ENCODE peak calls at places on chromosomes 11 and 22, in seven cellular contexts. One of them, this sample, is unnamed.
A peak's percentile ranks its signal among the peaks of the same experiment; 100 is the strongest.

GRCh38 chr11:95067828-95068244 is 1.1 kb downstream of the SRSF8 start:
- ATAC-seq in Panc1: peak; percentile 3
- ATAC-seq in upper lobe of left lung: peak; percentile 4
- ATAC-seq in K562: peak; percentile 39
- ATAC-seq in GM12878: peak; percentile 2
- ATAC-seq in HCT116: peak; percentile 4
- ATAC-seq in HepG2: peak; percentile 2
- ATAC-seq in this sample: no peak

GRCh38 chr11:15638386-15638787 is 523.7 kb downstream of the INSC start:
- ATAC-seq in Panc1: no peak
- ATAC-seq in K562: no peak
- ATAC-seq in GM12878: no peak
- ATAC-seq in HepG2: no peak
- ATAC-seq in upper lobe of left lung: peak; percentile 82
- ATAC-seq in HCT116: no peak
- ATAC-seq in this sample: peak; percentile 65

GRCh38 chr11:70087446-70088167 is 9.5 kb downstream of the ANO1 start:
- ATAC-seq in HepG2: peak; percentile 26
- ATAC-seq in HCT116: peak; percentile 61
- ATAC-seq in Panc1: peak; percentile 36
- ATAC-seq in GM12878: no peak
- ATAC-seq in upper lobe of left lung: no peak
- ATAC-seq in K562: peak; percentile 75
- ATAC-seq in this sample: no peak

GRCh38 chr11:78935408-78936101 is 360.9 kb upstream of the NARS2 start:
- ATAC-seq in Panc1: no peak
- ATAC-seq in upper lobe of left lung: peak; percentile 70
- ATAC-seq in GM12878: no peak
- ATAC-seq in K562: no peak
- ATAC-seq in HepG2: no peak
- ATAC-seq in HCT116: no peak
- ATAC-seq in this sample: no peak

GRCh38 chr11:111327908-111328624 is 29.7 kb downstream of the POU2AF3 start:
- ATAC-seq in Panc1: peak; percentile 47
- ATAC-seq in K562: no peak
- ATAC-seq in HepG2: no peak
- ATAC-seq in GM12878: no peak
- ATAC-seq in upper lobe of left lung: peak; percentile 45
- ATAC-seq in HCT116: no peak
- ATAC-seq in this sample: no peak

GRCh38 chr11:60170566-60170965 is 12.3 kb downstream of the MS4A6A start:
- ATAC-seq in HepG2: no peak
- ATAC-seq in GM12878: no peak
- ATAC-seq in upper lobe of left lung: peak; percentile 28
- ATAC-seq in Panc1: no peak
- ATAC-seq in K562: no peak
- ATAC-seq in HCT116: no peak
- ATAC-seq in this sample: no peak

GRCh38 chr22:19175602-19176174 is 2.8 kb downstream of the SLC25A1 start:
- ATAC-seq in K562: no peak
- ATAC-seq in GM12878: no peak
- ATAC-seq in upper lobe of left lung: no peak
- ATAC-seq in HCT116: no peak
- ATAC-seq in HepG2: no peak
- ATAC-seq in Panc1: no peak
- ATAC-seq in this sample: no peak

GRCh38 chr11:110818032-110818687 is 105.9 kb upstream of the ARHGAP20 start:
- ATAC-seq in GM12878: no peak
- ATAC-seq in Panc1: no peak
- ATAC-seq in K562: no peak
- ATAC-seq in HCT116: no peak
- ATAC-seq in HepG2: no peak
- ATAC-seq in upper lobe of left lung: no peak
- ATAC-seq in this sample: no peak

GRCh38 chr22:32395107-32395506 is 16.9 kb downstream of the RTCB start:
- ATAC-seq in K562: no peak
- ATAC-seq in HepG2: no peak
- ATAC-seq in GM12878: no peak
- ATAC-seq in upper lobe of left lung: no peak
- ATAC-seq in HCT116: no peak
- ATAC-seq in Panc1: no peak
- ATAC-seq in this sample: no peak

GRCh38 chr11:67538306-67538705 is 15.1 kb upstream of the CABP2 start:
- ATAC-seq in HCT116: no peak
- ATAC-seq in GM12878: no peak
- ATAC-seq in Panc1: no peak
- ATAC-seq in HepG2: no peak
- ATAC-seq in upper lobe of left lung: no peak
- ATAC-seq in K562: no peak
- ATAC-seq in this sample: no peak

GRCh38 chr11:119625206-119625988 is 103.6 kb downstream of the NECTIN1 start:
- ATAC-seq in upper lobe of left lung: peak; percentile 43
- ATAC-seq in HCT116: no peak
- ATAC-seq in GM12878: no peak
- ATAC-seq in K562: no peak
- ATAC-seq in Panc1: peak; percentile 6
- ATAC-seq in HepG2: no peak
- ATAC-seq in this sample: no peak

GRCh38 chr11:126969865-126970479 is 30.6 kb downstream of the KIRREL3 start:
- ATAC-seq in HepG2: peak; percentile 87
- ATAC-seq in K562: peak; percentile 86
- ATAC-seq in GM12878: peak; percentile 70
- ATAC-seq in HCT116: no peak
- ATAC-seq in upper lobe of left lung: peak; percentile 79
- ATAC-seq in Panc1: peak; percentile 73
- ATAC-seq in this sample: no peak

GRCh38 chr11:5196067-5196466 is 4.4 kb downstream of the OR51V1 start:
- ATAC-seq in HCT116: peak; percentile 80
- ATAC-seq in K562: peak; percentile 98
- ATAC-seq in GM12878: no peak
- ATAC-seq in upper lobe of left lung: no peak
- ATAC-seq in Panc1: no peak
- ATAC-seq in HepG2: no peak
- ATAC-seq in this sample: no peak

GRCh38 chr11:134516529-134516928 is 104.5 kb upstream of the B3GAT1 start:
- ATAC-seq in HCT116: no peak
- ATAC-seq in HepG2: no peak
- ATAC-seq in K562: no peak
- ATAC-seq in upper lobe of left lung: no peak
- ATAC-seq in GM12878: no peak
- ATAC-seq in Panc1: no peak
- ATAC-seq in this sample: no peak

GRCh38 chr11:128420943-128421342 is 166.4 kb downstream of the ETS1 start:
- ATAC-seq in Panc1: no peak
- ATAC-seq in K562: no peak
- ATAC-seq in HepG2: no peak
- ATAC-seq in upper lobe of left lung: no peak
- ATAC-seq in HCT116: no peak
- ATAC-seq in GM12878: no peak
- ATAC-seq in this sample: no peak

GRCh38 chr11:71500601-71501021 is 26.5 kb upstream of the KRTAP5-7 start:
- ATAC-seq in upper lobe of left lung: no peak
- ATAC-seq in K562: no peak
- ATAC-seq in GM12878: no peak
- ATAC-seq in HCT116: peak; percentile 85
- ATAC-seq in HepG2: no peak
- ATAC-seq in Panc1: no peak
- ATAC-seq in this sample: no peak

GRCh38 chr11:104700609-104701008 is 197.7 kb downstream of the CASP12 start:
- ATAC-seq in HepG2: no peak
- ATAC-seq in Panc1: no peak
- ATAC-seq in upper lobe of left lung: peak; percentile 61
- ATAC-seq in GM12878: no peak
- ATAC-seq in HCT116: no peak
- ATAC-seq in K562: no peak
- ATAC-seq in this sample: no peak

GRCh38 chr11:34303028-34303427 is 54.8 kb downstream of the ABTB2 start:
- ATAC-seq in Panc1: peak; percentile 16
- ATAC-seq in HCT116: peak; percentile 53
- ATAC-seq in HepG2: no peak
- ATAC-seq in K562: no peak
- ATAC-seq in upper lobe of left lung: no peak
- ATAC-seq in GM12878: peak; percentile 55
- ATAC-seq in this sample: no peak

GRCh38 chr11:96299155-96299883 is 43.7 kb downstream of the MAML2 start:
- ATAC-seq in HCT116: no peak
- ATAC-seq in Panc1: peak; percentile 51
- ATAC-seq in K562: no peak
- ATAC-seq in HepG2: no peak
- ATAC-seq in GM12878: peak; percentile 62
- ATAC-seq in upper lobe of left lung: peak; percentile 68
- ATAC-seq in this sample: peak; percentile 53

GRCh38 chr22:46612341-46612903 is 7.8 kb upstream of the GRAMD4 start:
- ATAC-seq in HepG2: peak; percentile 43
- ATAC-seq in upper lobe of left lung: peak; percentile 25
- ATAC-seq in Panc1: no peak
- ATAC-seq in HCT116: no peak
- ATAC-seq in K562: peak; percentile 37
- ATAC-seq in GM12878: peak; percentile 3
- ATAC-seq in this sample: peak; percentile 13

GRCh38 chr11:93541884-93542752 is 1.1 kb downstream of the SMCO4 start:
- ATAC-seq in K562: peak; percentile 70
- ATAC-seq in HCT116: peak; percentile 54
- ATAC-seq in upper lobe of left lung: peak; percentile 75
- ATAC-seq in GM12878: peak; percentile 83
- ATAC-seq in Panc1: peak; percentile 69
- ATAC-seq in HepG2: peak; percentile 69
- ATAC-seq in this sample: peak; percentile 55

GRCh38 chr11:114183041-114183511 is 113.1 kb upstream of the NNMT start:
- ATAC-seq in GM12878: no peak
- ATAC-seq in K562: peak; percentile 46
- ATAC-seq in upper lobe of left lung: no peak
- ATAC-seq in HCT116: no peak
- ATAC-seq in HepG2: no peak
- ATAC-seq in Panc1: no peak
- ATAC-seq in this sample: no peak
- TF ChIP-seq POLR2AphosphoS5 in GM12878: no peak
- TF ChIP-seq POLR2AphosphoS5 in K562: no peak
- TF ChIP-seq POLR2AphosphoS5 in upper lobe of left lung: peak; percentile 59
- TF ChIP-seq POLR2AphosphoS5 in HCT116: no peak
- TF ChIP-seq POLR2AphosphoS5 in HepG2: no peak
- TF ChIP-seq POLR2AphosphoS5 in Panc1: no peak
- TF ChIP-seq POLR2AphosphoS5 in this sample: no peak

GRCh38 chr11:47527186-47527585 is 25.7 kb downstream of the CELF1 start:
- ATAC-seq in Panc1: no peak
- ATAC-seq in GM12878: no peak
- ATAC-seq in K562: no peak
- ATAC-seq in HCT116: no peak
- ATAC-seq in upper lobe of left lung: no peak
- ATAC-seq in HepG2: no peak
- ATAC-seq in this sample: no peak

GRCh38 chr11:47536925-47537324 is 16.0 kb downstream of the CELF1 start:
- ATAC-seq in HepG2: no peak
- ATAC-seq in HCT116: no peak
- ATAC-seq in upper lobe of left lung: no peak
- ATAC-seq in K562: no peak
- ATAC-seq in GM12878: no peak
- ATAC-seq in Panc1: no peak
- ATAC-seq in this sample: no peak

GRCh38 chr11:47534707-47535251 is 18.2 kb downstream of the CELF1 start:
- ATAC-seq in HCT116: no peak
- ATAC-seq in K562: peak; percentile 22
- ATAC-seq in GM12878: no peak
- ATAC-seq in upper lobe of left lung: no peak
- ATAC-seq in HepG2: no peak
- ATAC-seq in Panc1: no peak
- ATAC-seq in this sample: no peak

GRCh38 chr11:47533690-47534135 is 19.2 kb downstream of the CELF1 start:
- ATAC-seq in HCT116: no peak
- ATAC-seq in K562: no peak
- ATAC-seq in Panc1: no peak
- ATAC-seq in upper lobe of left lung: peak; percentile 39
- ATAC-seq in HepG2: no peak
- ATAC-seq in GM12878: no peak
- ATAC-seq in this sample: peak; percentile 47

GRCh38 chr11:47532597-47533213 is 20.2 kb downstream of the CELF1 start:
- ATAC-seq in upper lobe of left lung: no peak
- ATAC-seq in HCT116: no peak
- ATAC-seq in GM12878: no peak
- ATAC-seq in HepG2: peak; percentile 46
- ATAC-seq in K562: no peak
- ATAC-seq in Panc1: no peak
- ATAC-seq in this sample: no peak
- H3K4me1 ChIP-seq in upper lobe of left lung: peaks cover 35% of the 10 kb centered on the region
- H3K4me1 ChIP-seq in HCT116: no peaks in the 10 kb centered on the region
- H3K4me1 ChIP-seq in GM12878: no peaks in the 10 kb centered on the region
- H3K4me1 ChIP-seq in HepG2: peaks cover 45% of the 10 kb centered on the region
- H3K4me1 ChIP-seq in K562: peaks cover 4% of the 10 kb centered on the region
- H3K4me1 ChIP-seq in Panc1: peaks cover 10% of the 10 kb centered on the region
- H3K4me1 ChIP-seq in this sample: peaks cover 98% of the 10 kb centered on the region

DNA sequence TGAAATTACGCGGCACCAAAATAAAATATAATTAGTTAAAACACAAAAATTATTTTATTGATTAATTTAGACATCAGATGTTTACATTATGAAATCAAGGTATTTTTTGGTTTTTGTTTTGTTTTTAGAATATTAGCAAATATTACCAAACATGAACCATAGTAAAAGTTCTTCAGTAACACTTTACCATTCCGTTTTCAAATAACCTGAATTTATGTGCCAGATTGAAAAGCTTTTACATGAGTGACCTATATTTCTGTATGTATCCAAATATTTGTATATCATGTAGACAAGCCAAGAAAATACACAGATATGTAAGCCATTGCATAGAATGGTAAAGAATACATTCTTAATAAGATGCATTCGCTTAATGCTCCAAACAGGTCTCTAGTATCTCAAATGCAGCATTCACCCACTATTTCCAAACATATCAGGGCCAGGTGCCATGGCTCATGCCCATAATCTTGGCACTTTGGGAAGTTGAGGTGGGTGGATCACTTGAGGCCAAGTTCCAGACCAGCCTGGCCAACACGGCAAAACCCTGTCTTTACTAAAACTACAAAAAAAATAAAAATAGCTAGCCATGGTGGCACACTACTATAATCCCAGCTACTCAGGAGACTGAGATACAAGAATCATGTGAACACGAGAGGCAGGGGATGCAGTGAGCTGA is 102.4 kb upstream of the SERPIND1 start:
- ATAC-seq in upper lobe of left lung: no peak
- ATAC-seq in Panc1: no peak
- ATAC-seq in GM12878: no peak
- ATAC-seq in HCT116: no peak
- ATAC-seq in HepG2: no peak
- ATAC-seq in K562: peak; percentile 55
- ATAC-seq in this sample: no peak
- TF ChIP-seq CTCF in upper lobe of left lung: no peak
- TF ChIP-seq CTCF in Panc1: no peak
- TF ChIP-seq CTCF in GM12878: no peak
- TF ChIP-seq CTCF in HCT116: no peak
- TF ChIP-seq CTCF in HepG2: no peak
- TF ChIP-seq CTCF in K562: no peak
- TF ChIP-seq CTCF in this sample: no peak

DNA sequence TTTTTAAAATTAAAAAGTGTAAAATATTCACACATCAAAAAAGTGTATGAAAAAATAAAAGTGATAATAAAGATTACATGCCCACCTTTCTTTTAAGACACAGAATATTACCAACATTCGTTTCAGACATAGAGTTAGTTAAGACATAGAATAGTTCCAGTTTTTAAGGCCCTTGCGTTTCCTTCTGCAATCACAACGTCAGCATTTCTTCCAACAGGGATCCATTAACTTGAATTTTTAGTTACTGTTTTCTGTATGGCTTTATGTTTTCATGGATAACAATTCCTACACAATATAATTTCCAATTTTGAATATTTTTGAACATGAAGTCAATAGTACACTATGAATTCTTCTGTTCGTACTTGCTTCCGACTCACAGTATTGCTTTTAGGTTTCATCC is 170.8 kb upstream of the C11orf87 start:
- ATAC-seq in upper lobe of left lung: no peak
- ATAC-seq in HepG2: no peak
- ATAC-seq in K562: no peak
- ATAC-seq in HCT116: no peak
- ATAC-seq in GM12878: no peak
- ATAC-seq in Panc1: no peak
- ATAC-seq in this sample: no peak
- TF ChIP-seq POLR2AphosphoS5 in upper lobe of left lung: no peak
- TF ChIP-seq POLR2AphosphoS5 in HepG2: no peak
- TF ChIP-seq POLR2AphosphoS5 in K562: no peak
- TF ChIP-seq POLR2AphosphoS5 in HCT116: no peak
- TF ChIP-seq POLR2AphosphoS5 in GM12878: no peak
- TF ChIP-seq POLR2AphosphoS5 in Panc1: no peak
- TF ChIP-seq POLR2AphosphoS5 in this sample: no peak